ENCODE peak calls at places on chromosome 19, in nine cellular contexts. T, K, O, A, G, U, I, L and D are unnamed samples.

GRCh38 chr19:7856277-7856581 is 18.0 kb downstream of the PRR36 start:
- DNase-seq in T (no peak), K (no peak), O (no peak), A (no peak), G (no peak), U (no peak), I (no peak), L (no peak), D (no peak)

GRCh38 chr19:48403606-48404005 is 10.1 kb downstream of the GRIN2D start:
- DNase-seq in T (peak), K (peak), O (peak), A (peak), G (peak), U (no peak), I (peak), L (peak), D (no peak)

GRCh38 chr19:511101-511841 is 4.0 kb downstream of the TPGS1 start:
- DNase-seq in T (peak), K (no peak), O (peak), A (no peak), G (peak), U (no peak), I (peak), L (no peak), D (no peak)

GRCh38 chr19:16377521-16377920 is 52.9 kb downstream of the KLF2 start:
- DNase-seq in T (no peak), K (no peak), O (no peak), A (no peak), G (no peak), U (no peak), I (no peak), L (no peak), D (no peak)

GRCh38 chr19:53865918-53866696 is 1.6 kb upstream of the MYADM start:
- DNase-seq in T (peak), K (peak), O (peak), A (peak), G (no peak), U (no peak), I (peak), L (peak), D (no peak)

GRCh38 chr19:18439025-18439909 is 1.3 kb upstream of the ISYNA1 start:
- DNase-seq in T (peak), K (peak), O (peak), A (peak), G (peak), U (no peak), I (peak), L (no peak), D (no peak)

GRCh38 chr19:39304701-39305571 is 8.7 kb downstream of the IFNL1 start:
- DNase-seq in T (no peak), K (no peak), O (peak), A (no peak), G (no peak), U (no peak), I (no peak), L (peak), D (no peak)

GRCh38 chr19:33375156-33375744 is 1.7 kb downstream of the CEBPG start:
- DNase-seq in T (no peak), K (no peak), O (no peak), A (no peak), G (peak), U (no peak), I (no peak), L (no peak), D (no peak)

GRCh38 chr19:55467236-55468053 is 2.9 kb upstream of the C19orf85 start:
- DNase-seq in T (peak), K (no peak), O (peak), A (peak), G (no peak), U (no peak), I (peak), L (peak), D (no peak)

GRCh38 chr19:17829855-17830566 is 8.7 kb upstream of the INSL3 start:
- DNase-seq in T (peak), K (peak), O (peak), A (peak), G (peak), U (no peak), I (no peak), L (peak), D (no peak)

GRCh38 chr19:8161135-8161646 is 11.8 kb upstream of the FBN3 start:
- DNase-seq in T (no peak), K (peak), O (peak), A (no peak), G (no peak), U (no peak), I (peak), L (no peak), D (no peak)